ENCODE peak calls at places on chromosomes 4 and X, in four cellular contexts. One of them, this sample, is unnamed.

GRCh38 chr4:176671532-176671931 is 121.2 kb downstream of the VEGFC start:
- DNase-seq in iPS-NIHi11: no peak
- DNase-seq in AG20443: no peak
- DNase-seq in omental fat pad: peak
- DNase-seq in this sample: no peak

GRCh38 chr4:109164011-109164410 is 138.4 kb downstream of the COL25A1 start:
- DNase-seq in iPS-NIHi11: peak
- DNase-seq in AG20443: peak
- DNase-seq in omental fat pad: no peak
- DNase-seq in this sample: no peak

GRCh38 chr4:169103966-169104412 is 93.9 kb upstream of the CBR4 start:
- DNase-seq in iPS-NIHi11: peak
- DNase-seq in AG20443: no peak
- DNase-seq in omental fat pad: no peak
- DNase-seq in this sample: no peak

GRCh38 chr4:1091561-1091995 is 21.8 kb downstream of the RNF212 start:
- DNase-seq in iPS-NIHi11: no peak
- DNase-seq in AG20443: no peak
- DNase-seq in omental fat pad: no peak
- DNase-seq in this sample: no peak

GRCh38 chr4:1533501-1534064 is 127.3 kb upstream of the NKX1-1 start:
- DNase-seq in iPS-NIHi11: no peak
- DNase-seq in AG20443: no peak
- DNase-seq in omental fat pad: no peak
- DNase-seq in this sample: no peak

GRCh38 chr4:41569957-41570356 is 32.0 kb downstream of the LIMCH1 start:
- DNase-seq in iPS-NIHi11: no peak
- DNase-seq in AG20443: no peak
- DNase-seq in omental fat pad: no peak
- DNase-seq in this sample: peak

GRCh38 chr4:184315675-184316359 is 98.1 kb upstream of the ENPP6 start:
- DNase-seq in iPS-NIHi11: no peak
- DNase-seq in AG20443: no peak
- DNase-seq in omental fat pad: no peak
- DNase-seq in this sample: no peak

GRCh38 chr4:66266035-66266434 is 595.7 kb upstream of the EPHA5 start:
- DNase-seq in iPS-NIHi11: no peak
- DNase-seq in AG20443: no peak
- DNase-seq in omental fat pad: no peak
- DNase-seq in this sample: no peak

GRCh38 chr4:182832352-182833120 is 84.7 kb downstream of the DCTD start:
- DNase-seq in iPS-NIHi11: no peak
- DNase-seq in AG20443: no peak
- DNase-seq in omental fat pad: no peak
- DNase-seq in this sample: no peak

GRCh38 chr4:13056630-13057187 is 427.4 kb downstream of the RAB28 start:
- DNase-seq in iPS-NIHi11: no peak
- DNase-seq in AG20443: no peak
- DNase-seq in omental fat pad: no peak
- DNase-seq in this sample: no peak

GRCh38 chr4:83334425-83335241 is at the start of gene HPSE:
- DNase-seq in iPS-NIHi11: peak
- DNase-seq in AG20443: peak
- DNase-seq in omental fat pad: peak
- DNase-seq in this sample: peak

GRCh38 chrX:2596856-2597255 is 94.2 kb upstream of the CD99 start:
- DNase-seq in iPS-NIHi11: no peak
- DNase-seq in AG20443: no peak
- DNase-seq in omental fat pad: no peak
- DNase-seq in this sample: no peak

GRCh38 chr4:158015241-158015640 is 157.6 kb downstream of the GASK1B start:
- DNase-seq in iPS-NIHi11: no peak
- DNase-seq in AG20443: peak
- DNase-seq in omental fat pad: no peak
- DNase-seq in this sample: no peak

GRCh38 chr4:169147217-169147616 is 123.5 kb downstream of the SH3RF1 start:
- DNase-seq in iPS-NIHi11: no peak
- DNase-seq in AG20443: peak
- DNase-seq in omental fat pad: no peak
- DNase-seq in this sample: no peak

GRCh38 chrX:121122332-121122731 is 74.9 kb downstream of the GLUD2 start:
- DNase-seq in iPS-NIHi11: no peak
- DNase-seq in AG20443: no peak
- DNase-seq in omental fat pad: no peak
- DNase-seq in this sample: no peak